ENCODE peak calls at places on chromosomes 2 and 18, in five cellular contexts. One of them, this sample, is unnamed.

GRCh38 chr2:37376421-37377186 is 32.2 kb downstream of the QPCT start:
- DNase-seq in dorsolateral prefrontal cortex: no peak
- DNase-seq in AG08396: peak; percentile 65
- DNase-seq in T1000: no peak
- DNase-seq in type B pancreatic cell: no peak
- DNase-seq in this sample: no peak

GRCh38 chr2:236512902-236513433 is 56.7 kb upstream of the ACKR3 start:
- DNase-seq in dorsolateral prefrontal cortex: no peak
- DNase-seq in AG08396: peak; percentile 70
- DNase-seq in T1000: peak; percentile 6
- DNase-seq in type B pancreatic cell: no peak
- DNase-seq in this sample: no peak

GRCh38 chr2:7886665-7887064 is 795.2 kb upstream of the ID2 start:
- DNase-seq in T1000: no peak
- DNase-seq in AG08396: peak; percentile 17
- DNase-seq in dorsolateral prefrontal cortex: no peak
- DNase-seq in type B pancreatic cell: no peak
- DNase-seq in this sample: no peak

GRCh38 chr2:1632006-1632348 is 112.3 kb downstream of the PXDN start:
- DNase-seq in T1000: no peak
- DNase-seq in dorsolateral prefrontal cortex: no peak
- DNase-seq in AG08396: peak; percentile 67
- DNase-seq in type B pancreatic cell: no peak
- DNase-seq in this sample: no peak

GRCh38 chr18:69102959-69103358 is 297.7 kb upstream of the DOK6 start:
- DNase-seq in AG08396: peak; percentile 9
- DNase-seq in dorsolateral prefrontal cortex: no peak
- DNase-seq in type B pancreatic cell: no peak
- DNase-seq in T1000: no peak
- DNase-seq in this sample: no peak

GRCh38 chr2:95121150-95121494 is 486 bp downstream of the MRPS5 start:
- DNase-seq in type B pancreatic cell: no peak
- DNase-seq in T1000: no peak
- DNase-seq in dorsolateral prefrontal cortex: no peak
- DNase-seq in AG08396: no peak
- DNase-seq in this sample: no peak

GRCh38 chr2:12284487-12284886 is 432.2 kb upstream of the TRIB2 start:
- DNase-seq in dorsolateral prefrontal cortex: no peak
- DNase-seq in type B pancreatic cell: no peak
- DNase-seq in T1000: no peak
- DNase-seq in AG08396: no peak
- DNase-seq in this sample: no peak

GRCh38 chr2:776038-776437 is 98.8 kb upstream of the TMEM18 start:
- DNase-seq in type B pancreatic cell: no peak
- DNase-seq in T1000: no peak
- DNase-seq in dorsolateral prefrontal cortex: no peak
- DNase-seq in AG08396: no peak
- DNase-seq in this sample: no peak

GRCh38 chr2:20444113-20444992 is 2.5 kb upstream of the RHOB start:
- DNase-seq in AG08396: no peak
- DNase-seq in type B pancreatic cell: no peak
- DNase-seq in dorsolateral prefrontal cortex: no peak
- DNase-seq in T1000: no peak
- DNase-seq in this sample: no peak

GRCh38 chr2:172299741-172300140 is 127.6 kb upstream of the ITGA6 start:
- DNase-seq in AG08396: peak; percentile 44
- DNase-seq in T1000: no peak
- DNase-seq in type B pancreatic cell: no peak
- DNase-seq in dorsolateral prefrontal cortex: no peak
- DNase-seq in this sample: peak; percentile 23

GRCh38 chr2:201600906-201601305 is 42.4 kb downstream of the TMEM237 start:
- DNase-seq in type B pancreatic cell: no peak
- DNase-seq in dorsolateral prefrontal cortex: no peak
- DNase-seq in AG08396: no peak
- DNase-seq in T1000: no peak
- DNase-seq in this sample: no peak

GRCh38 chr2:238865744-238866355 is 18.0 kb downstream of the TWIST2 start:
- DNase-seq in dorsolateral prefrontal cortex: no peak
- DNase-seq in T1000: no peak
- DNase-seq in AG08396: no peak
- DNase-seq in type B pancreatic cell: peak; percentile 22
- DNase-seq in this sample: no peak

GRCh38 chr2:223944166-223944703 is 900 bp downstream of the WDFY1 start:
- DNase-seq in T1000: no peak
- DNase-seq in dorsolateral prefrontal cortex: peak; percentile 52
- DNase-seq in type B pancreatic cell: peak; percentile 72
- DNase-seq in AG08396: peak; percentile 38
- DNase-seq in this sample: peak; percentile 29

GRCh38 chr2:47456851-47457250 is 53.9 kb downstream of the MSH2 start:
- DNase-seq in dorsolateral prefrontal cortex: no peak
- DNase-seq in type B pancreatic cell: no peak
- DNase-seq in AG08396: no peak
- DNase-seq in T1000: no peak
- DNase-seq in this sample: no peak

GRCh38 chr2:156340818-156341481 is 8.4 kb upstream of the NR4A2 start:
- DNase-seq in type B pancreatic cell: no peak
- DNase-seq in AG08396: no peak
- DNase-seq in dorsolateral prefrontal cortex: no peak
- DNase-seq in T1000: no peak
- DNase-seq in this sample: no peak

GRCh38 chr2:33681333-33681732 is 82.2 kb upstream of the FAM98A start:
- DNase-seq in type B pancreatic cell: no peak
- DNase-seq in dorsolateral prefrontal cortex: no peak
- DNase-seq in T1000: no peak
- DNase-seq in AG08396: no peak
- DNase-seq in this sample: no peak

GRCh38 chr2:10829304-10829703 is 16.7 kb upstream of the PDIA6 start:
- DNase-seq in type B pancreatic cell: no peak
- DNase-seq in dorsolateral prefrontal cortex: no peak
- DNase-seq in T1000: no peak
- DNase-seq in AG08396: no peak
- DNase-seq in this sample: no peak

GRCh38 chr2:98648451-98648850 is 40.1 kb downstream of the UNC50 start:
- DNase-seq in type B pancreatic cell: no peak
- DNase-seq in dorsolateral prefrontal cortex: no peak
- DNase-seq in AG08396: no peak
- DNase-seq in T1000: no peak
- DNase-seq in this sample: no peak

GRCh38 chr2:171225302-171225980 is 64.7 kb upstream of the TLK1 start:
- DNase-seq in AG08396: peak; percentile 38
- DNase-seq in dorsolateral prefrontal cortex: no peak
- DNase-seq in type B pancreatic cell: no peak
- DNase-seq in T1000: peak; percentile 31
- DNase-seq in this sample: no peak

GRCh38 chr2:168796583-168797285 is 5.7 kb upstream of the NOSTRIN start:
- DNase-seq in type B pancreatic cell: no peak
- DNase-seq in dorsolateral prefrontal cortex: no peak
- DNase-seq in AG08396: no peak
- DNase-seq in T1000: no peak
- DNase-seq in this sample: no peak

GRCh38 chr18:62767321-62767720 is 52.0 kb downstream of the PHLPP1 start:
- DNase-seq in dorsolateral prefrontal cortex: no peak
- DNase-seq in T1000: no peak
- DNase-seq in type B pancreatic cell: no peak
- DNase-seq in AG08396: no peak
- DNase-seq in this sample: no peak

GRCh38 chr2:160205511-160205910 is 5.4 kb upstream of the ITGB6 start:
- DNase-seq in type B pancreatic cell: no peak
- DNase-seq in T1000: peak; percentile 95
- DNase-seq in dorsolateral prefrontal cortex: no peak
- DNase-seq in AG08396: peak; percentile 66
- DNase-seq in this sample: no peak

GRCh38 chr2:65165595-65165994 is 35.7 kb upstream of the RAB1A start:
- DNase-seq in T1000: no peak
- DNase-seq in AG08396: no peak
- DNase-seq in type B pancreatic cell: no peak
- DNase-seq in dorsolateral prefrontal cortex: no peak
- DNase-seq in this sample: no peak

GRCh38 chr2:105775809-105776559 is 31.3 kb downstream of the NCK2 start:
- DNase-seq in type B pancreatic cell: no peak
- DNase-seq in AG08396: no peak
- DNase-seq in T1000: no peak
- DNase-seq in dorsolateral prefrontal cortex: no peak
- DNase-seq in this sample: no peak

This sample was measured in amygdala.